ENCODE peak calls at places on chromosomes 11 and 22, in ten cellular contexts. J is substantia nigra; V is ovary; L is dorsolateral prefrontal cortex; C is HCT116; B is CD4-positive, alpha-beta T cell; E is transverse colon; O is lung; I is small intestine; K is IMR-90. Y is an unnamed sample.

GRCh38 chr11:92893276-92893675 is 76.2 kb upstream of the MTNR1B start:
- DNase-seq in J (no peak), V (no peak), L (no peak), C (no peak), B (no peak), E (no peak), O (no peak), I (no peak), K (no peak), Y (no peak)

GRCh38 chr22:18114495-18114894 is 3.9 kb downstream of the TUBA8 start:
- DNase-seq in J (no peak), V (no peak), L (peak; percentile 51), C (no peak), B (no peak), E (no peak), O (no peak), I (no peak), K (no peak), Y (no peak)

GRCh38 chr11:16001899-16002426 is 354.4 kb downstream of the SOX6 start:
- DNase-seq in J (no peak), V (no peak), L (no peak), C (peak; percentile 10), B (no peak), E (peak; percentile 13), O (peak; percentile 37), I (peak; percentile 82), K (peak; percentile 95), Y (peak; percentile 24)

GRCh38 chr22:33875316-33875715 is 45.0 kb downstream of the LARGE1 start:
- DNase-seq in J (no peak), V (no peak), L (peak; percentile 94), C (no peak), B (no peak), E (no peak), O (no peak), I (no peak), K (no peak), Y (no peak)

GRCh38 chr11:36211735-36212430 is 77.3 kb downstream of the COMMD9 start:
- DNase-seq in J (no peak), V (no peak), L (no peak), C (no peak), B (no peak), E (no peak), O (no peak), I (no peak), K (no peak), Y (no peak)

GRCh38 chr11:73143126-73143838 is 1.2 kb upstream of the FCHSD2 start:
- DNase-seq in J (no peak), V (peak; percentile 39), L (no peak), C (no peak), B (no peak), E (no peak), O (no peak), I (peak; percentile 32), K (peak; percentile 58), Y (peak; percentile 43)

GRCh38 chr22:31748490-31748889 is 1.4 kb downstream of the PRR14L start:
- DNase-seq in J (no peak), V (no peak), L (no peak), C (no peak), B (no peak), E (no peak), O (no peak), I (peak; percentile 23), K (no peak), Y (no peak)

GRCh38 chr11:17014774-17015638 is 792 bp upstream of the PLEKHA7 start:
- DNase-seq in J (no peak), V (no peak), L (no peak), C (peak; percentile 75), B (no peak), E (peak; percentile 71), O (no peak), I (peak; percentile 89), K (no peak), Y (peak; percentile 69)

GRCh38 chr11:134571301-134571700 is 159.3 kb upstream of the B3GAT1 start:
- DNase-seq in J (no peak), V (no peak), L (no peak), C (no peak), B (no peak), E (no peak), O (peak; percentile 25), I (no peak), K (no peak), Y (no peak)

GRCh38 chr11:86249307-86250098 is 5.0 kb downstream of the EED start:
- DNase-seq in J (no peak), V (no peak), L (no peak), C (no peak), B (no peak), E (no peak), O (no peak), I (no peak), K (no peak), Y (no peak)

GRCh38 chr11:45620243-45620642 is 45.2 kb downstream of the CHST1 start:
- DNase-seq in J (no peak), V (no peak), L (no peak), C (no peak), B (no peak), E (no peak), O (no peak), I (no peak), K (no peak), Y (no peak)

GRCh38 chr11:76248210-76248609 is 41.9 kb upstream of the WNT11 start:
- DNase-seq in J (no peak), V (no peak), L (no peak), C (no peak), B (no peak), E (no peak), O (no peak), I (peak; percentile 12), K (no peak), Y (peak; percentile 29)

GRCh38 chr11:297666-298405 is 1.5 kb downstream of the IFITM5 start:
- DNase-seq in J (no peak), V (no peak), L (no peak), C (no peak), B (no peak), E (no peak), O (no peak), I (no peak), K (no peak), Y (no peak)

GRCh38 chr11:128841461-128842072 is 25.5 kb downstream of the KCNJ1 start:
- DNase-seq in J (no peak), V (no peak), L (no peak), C (no peak), B (no peak), E (no peak), O (no peak), I (peak; percentile 11), K (no peak), Y (no peak)

DNA sequence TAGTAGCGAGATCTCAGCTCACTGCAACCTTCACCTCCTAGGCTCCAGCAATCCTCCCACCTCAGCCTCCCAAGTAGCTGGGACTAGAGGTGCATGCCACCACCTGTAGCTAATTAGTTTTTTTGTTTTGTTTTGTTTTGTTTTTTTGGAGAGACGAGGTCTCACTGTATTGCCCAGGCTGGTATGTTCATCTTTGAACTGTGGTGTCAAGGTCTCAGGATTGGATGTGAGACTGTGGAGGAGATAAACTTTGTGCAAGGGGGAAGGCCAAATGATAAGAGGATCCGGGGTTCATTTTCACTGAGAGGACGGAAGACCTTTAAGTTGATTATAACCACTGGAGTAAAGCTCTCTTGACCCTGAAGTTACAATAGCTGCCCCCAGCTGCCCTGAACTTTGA is 8.9 kb downstream of the SEC14L2 start:
- DNase-seq in J (no peak), V (no peak), L (no peak), C (no peak), B (no peak), E (no peak), O (no peak), I (peak; percentile 48), K (no peak), Y (no peak)
- H3K27ac ChIP-seq in J (peak overlapping the region; percentile 17), V (no peak overlapping the region), L (peak overlapping the region; percentile 36), C (no peak overlapping the region), B (no peak overlapping the region), E (no peak overlapping the region), O (no peak overlapping the region), I (no peak overlapping the region), K (no peak overlapping the region), Y (no peak overlapping the region)

GRCh38 chr11:108224908-108225786 is 2.3 kb downstream of the ATM start:
- DNase-seq in J (no peak), V (no peak), L (no peak), C (no peak), B (no peak), E (no peak), O (no peak), I (peak; percentile 16), K (no peak), Y (no peak)
- H3K27ac ChIP-seq in J (peak overlapping the region; percentile 86), V (no peak overlapping the region), L (peak overlapping the region; percentile 13), C (no peak overlapping the region), B (peak overlapping the region; percentile 99), E (peak overlapping the region; percentile 94), O (peak overlapping the region; percentile 70), I (no peak overlapping the region), K (no peak overlapping the region), Y (peak overlapping the region; percentile 34)

DNA sequence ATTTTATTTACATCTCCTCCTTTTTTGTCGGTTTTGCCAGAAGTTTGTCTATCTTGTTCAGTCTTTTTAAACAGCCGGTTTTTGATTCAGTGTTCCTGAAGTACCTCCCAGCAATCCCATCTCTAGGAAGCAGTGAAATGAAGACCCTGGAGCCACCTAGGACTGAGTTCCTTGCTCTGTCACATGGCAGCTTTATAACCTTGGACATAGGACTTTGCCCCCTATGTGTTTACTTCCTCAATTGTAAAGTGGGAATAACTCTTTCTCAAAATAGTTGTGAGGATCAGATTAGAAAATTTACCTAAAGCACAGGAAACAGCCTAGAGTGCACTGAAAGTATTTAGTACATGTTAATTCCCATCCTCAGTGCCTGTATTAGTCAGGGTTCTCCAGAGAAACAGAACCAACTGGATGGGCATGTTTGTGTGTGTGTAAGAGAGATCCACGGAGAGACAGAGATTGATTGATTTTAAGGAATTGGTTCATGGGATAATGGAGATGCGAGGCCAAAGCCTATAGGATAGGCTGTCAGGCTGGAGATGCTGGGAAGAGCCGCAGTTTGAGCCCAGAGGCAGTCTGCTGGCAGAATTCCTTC is 20.0 kb downstream of the FAM83F start:
- DNase-seq in J (no peak), V (no peak), L (no peak), C (no peak), B (no peak), E (no peak), O (no peak), I (peak; percentile 85), K (no peak), Y (peak; percentile 76)
- H3K27ac ChIP-seq in J (no peak overlapping the region), V (no peak overlapping the region), L (no peak overlapping the region), C (no peak overlapping the region), B (no peak overlapping the region), E (peak overlapping the region; percentile 78), O (no peak overlapping the region), I (no peak overlapping the region), K (no peak overlapping the region), Y (peak overlapping the region; percentile 64)

DNA sequence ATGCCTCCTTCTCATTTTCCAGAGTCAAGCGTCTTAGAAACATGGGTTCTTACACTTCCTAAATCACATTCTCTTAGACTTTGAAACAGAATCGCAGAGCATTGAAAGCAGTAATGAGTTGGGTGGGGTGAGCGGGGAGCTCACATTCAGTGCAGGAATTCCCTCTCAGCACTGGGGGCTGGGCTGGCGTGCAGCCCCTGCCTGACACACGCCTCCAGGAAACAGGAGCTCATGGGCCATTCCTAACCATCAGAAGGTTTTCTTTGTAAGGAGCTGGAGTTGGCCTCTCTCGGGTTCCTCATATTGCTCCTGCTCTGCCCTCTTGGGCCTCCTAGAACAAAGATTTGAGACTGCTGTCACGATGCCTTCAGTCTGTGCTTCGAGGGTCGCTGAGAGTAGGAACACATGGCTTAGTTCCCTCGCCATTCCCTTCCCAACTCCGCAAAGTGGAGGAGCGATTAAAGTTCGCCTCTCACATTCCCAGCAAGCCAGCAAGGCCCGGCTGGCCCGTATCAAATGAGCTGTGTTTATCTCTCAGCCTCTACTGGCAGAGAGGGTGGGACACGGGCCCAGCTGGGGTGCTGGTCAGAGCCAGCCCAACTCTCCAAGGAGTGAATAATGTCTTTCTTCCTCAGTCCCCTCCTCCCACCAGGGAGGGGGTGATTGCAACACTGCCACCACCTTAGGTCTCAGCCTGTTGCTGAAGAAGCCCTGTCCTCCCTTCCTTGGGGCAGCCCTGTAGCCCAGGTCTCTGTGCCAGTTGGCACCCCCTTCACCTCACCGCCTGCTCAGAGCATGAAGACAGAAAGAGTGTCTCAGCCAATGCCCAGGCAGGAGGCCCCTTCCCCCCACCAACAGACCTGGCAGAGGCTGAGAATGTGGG is 10.4 kb downstream of the CHRDL2 start:
- DNase-seq in J (peak; percentile 54), V (peak; percentile 86), L (peak; percentile 54), C (no peak), B (no peak), E (peak; percentile 72), O (peak; percentile 50), I (no peak), K (peak; percentile 89), Y (peak; percentile 66)
- H3K27ac ChIP-seq in J (peak overlapping the region; percentile 89), V (peak overlapping the region; percentile 64), L (peak overlapping the region; percentile 84), C (no peak overlapping the region), B (no peak overlapping the region), E (peak overlapping the region; percentile 68), O (no peak overlapping the region), I (no peak overlapping the region), K (peak overlapping the region; percentile 92), Y (peak overlapping the region; percentile 52)